ENCODE peak calls at places on chromosomes 2 and 18, in nine cellular contexts. X, N, J, F, O, R, S, V and I are unnamed samples.

GRCh38 chr2:40299173-40299572 is 152.7 kb downstream of the SLC8A1 start:
- DNase-seq in V (no peak), X (no peak), S (no peak), F (no peak), R (no peak), J (no peak), N (no peak), O (no peak), I (no peak)

GRCh38 chr2:39215545-39215944 is 28.2 kb downstream of the CDKL4 start:
- DNase-seq in X (no peak), V (no peak), J (no peak), O (no peak), S (no peak), N (no peak), R (no peak), F (no peak), I (no peak)

GRCh38 chr18:60020107-60020925 is 120.5 kb downstream of the PMAIP1 start:
- DNase-seq in R (no peak), F (no peak), O (no peak), N (no peak), J (peak; percentile 1), S (no peak), X (no peak), V (peak; percentile 8), I (no peak)

GRCh38 chr2:51662187-51662586 is 630.3 kb upstream of the NRXN1 start:
- DNase-seq in X (peak; percentile 35), S (no peak), F (no peak), J (no peak), N (no peak), R (no peak), O (no peak), V (no peak), I (no peak)

GRCh38 chr2:8577573-8577972 is 104.3 kb upstream of the ID2 start:
- DNase-seq in N (no peak), R (no peak), O (no peak), S (no peak), V (no peak), X (no peak), F (no peak), J (no peak), I (peak; percentile 69)

GRCh38 chr2:9764153-9764778 is 79.0 kb upstream of the TAF1B start:
- DNase-seq in S (no peak), V (no peak), N (no peak), X (no peak), F (no peak), J (no peak), O (no peak), R (no peak), I (no peak)

GRCh38 chr2:235658371-235659174 is 164.7 kb downstream of the AGAP1 start:
- DNase-seq in V (no peak), F (no peak), O (peak; percentile 30), X (peak; percentile 89), R (no peak), N (no peak), S (no peak), J (peak; percentile 81), I (no peak)

GRCh38 chr18:73520229-73520628 is 627.4 kb downstream of the FBXO15 start:
- DNase-seq in F (peak; percentile 13), O (no peak), S (no peak), R (no peak), J (peak; percentile 64), N (no peak), V (no peak), X (peak; percentile 57), I (no peak)

GRCh38 chr2:45892757-45893156 is 241.3 kb downstream of the PRKCE start:
- DNase-seq in J (no peak), S (no peak), N (no peak), V (no peak), X (no peak), O (no peak), F (no peak), R (no peak), I (no peak)

GRCh38 chr2:15616850-15617777 is 25.4 kb downstream of the DDX1 start:
- DNase-seq in V (no peak), R (no peak), S (no peak), J (no peak), N (no peak), X (no peak), O (no peak), F (no peak), I (no peak)

GRCh38 chr2:180180511-180180910 is 173.4 kb upstream of the CWC22 start:
- DNase-seq in F (no peak), R (no peak), V (no peak), S (no peak), X (no peak), O (no peak), N (no peak), J (no peak), I (no peak)

GRCh38 chr2:235766206-235766794 is 272.5 kb downstream of the AGAP1 start:
- DNase-seq in F (peak; percentile 70), R (peak; percentile 76), J (peak; percentile 78), O (peak; percentile 47), X (peak; percentile 72), N (peak; percentile 77), V (peak; percentile 84), S (no peak), I (no peak)

GRCh38 chr2:228067309-228067708 is 114.2 kb downstream of the SPHKAP start:
- DNase-seq in V (no peak), R (no peak), N (no peak), J (no peak), X (no peak), S (no peak), O (no peak), F (no peak), I (no peak)

GRCh38 chr18:80067321-80067720 is 33.1 kb downstream of the RBFA start:
- DNase-seq in F (no peak), X (no peak), S (no peak), R (no peak), V (no peak), J (no peak), N (no peak), O (no peak), I (no peak)

GRCh38 chr2:48496867-48497266 is 33.1 kb upstream of the STON1 start:
- DNase-seq in V (peak; percentile 25), F (no peak), X (no peak), O (no peak), N (no peak), R (no peak), S (no peak), J (no peak), I (no peak)

GRCh38 chr2:30193104-30193681 is 38.1 kb upstream of the LBH start:
- DNase-seq in O (no peak), F (no peak), R (no peak), J (no peak), N (no peak), S (no peak), X (no peak), V (no peak), I (no peak)

GRCh38 chr2:46942143-46942526 is 26.5 kb upstream of the MCFD2 start:
- DNase-seq in F (peak; percentile 66), J (peak; percentile 18), O (no peak), R (no peak), N (no peak), V (peak; percentile 45), X (no peak), S (peak; percentile 51), I (no peak)

GRCh38 chr2:191626497-191627151 is 51.3 kb upstream of the NABP1 start:
- DNase-seq in O (no peak), R (no peak), V (peak; percentile 12), S (no peak), F (peak; percentile 58), J (no peak), X (no peak), N (no peak), I (no peak)

GRCh38 chr2:197869501-197870111 is 65.2 kb downstream of the PLCL1 start:
- DNase-seq in J (no peak), S (no peak), F (no peak), R (no peak), N (no peak), X (no peak), V (no peak), O (no peak), I (no peak)

GRCh38 chr2:127810637-127811396 is at the start of gene WDR33:
- DNase-seq in F (peak; percentile 92), X (peak; percentile 98), S (peak; percentile 88), O (peak; percentile 89), N (peak; percentile 86), J (peak; percentile 95), V (peak; percentile 96), R (peak; percentile 81), I (peak; percentile 91)

GRCh38 chr2:240560084-240560479 is at the start of gene DUSP28:
- DNase-seq in R (peak; percentile 88), X (peak; percentile 82), V (peak; percentile 95), N (peak; percentile 69), F (peak; percentile 89), J (peak; percentile 87), O (peak; percentile 65), S (peak; percentile 83), I (peak; percentile 96)

GRCh38 chr2:118856978-118857676 is 9.7 kb upstream of the EN1 start:
- DNase-seq in S (no peak), X (peak; percentile 51), F (no peak), O (no peak), V (no peak), J (peak; percentile 45), R (no peak), N (no peak), I (no peak)

GRCh38 chr2:238848941-238849853 is 1.3 kb downstream of the TWIST2 start:
- DNase-seq in R (no peak), S (no peak), X (peak; percentile 40), F (peak; percentile 36), N (no peak), O (no peak), J (peak; percentile 55), V (no peak), I (no peak)

GRCh38 chr2:23487735-23488492 is 102.9 kb downstream of the KLHL29 start:
- DNase-seq in O (no peak), N (no peak), X (peak; percentile 33), V (peak; percentile 80), F (peak; percentile 40), R (no peak), S (no peak), J (no peak), I (no peak)

GRCh38 chr2:74119324-74119723 is 28.4 kb downstream of the BOLA3 start:
- DNase-seq in J (no peak), O (no peak), V (peak; percentile 45), S (no peak), N (no peak), X (no peak), R (no peak), F (peak; percentile 25), I (no peak)

GRCh38 chr2:42567806-42568429 is 514 bp upstream of the MTA3 start:
- DNase-seq in S (no peak), O (no peak), X (peak; percentile 79), F (no peak), R (no peak), N (peak; percentile 36), V (peak; percentile 40), J (peak; percentile 76), I (peak; percentile 61)